ENCODE peak calls at places on chromosomes 5 and 9, in six cellular contexts. One of them, this sample, is unnamed.

GRCh38 chr5:64074533-64074932 is 91.1 kb upstream of the RNF180 start:
- DNase-seq in renal cortical epithelial cell: peak
- DNase-seq in tibial nerve: no peak
- DNase-seq in HFFc6: peak
- DNase-seq in NK-92 treated with Interleukin-12 subunit alpha and Interleukin-12 subunit beta, amount 100 ng/mL, for 24 hours: no peak
- DNase-seq in fibroblast of mammary gland: peak
- DNase-seq in this sample: no peak

GRCh38 chr9:82183181-82183860 is 194.7 kb downstream of the SPATA31D1 start:
- DNase-seq in tibial nerve: no peak
- DNase-seq in renal cortical epithelial cell: no peak
- DNase-seq in NK-92 treated with Interleukin-12 subunit alpha and Interleukin-12 subunit beta, amount 100 ng/mL, for 24 hours: no peak
- DNase-seq in HFFc6: no peak
- DNase-seq in fibroblast of mammary gland: no peak
- DNase-seq in this sample: no peak

GRCh38 chr5:54947187-54947586 is 38.2 kb downstream of the ESM1 start:
- DNase-seq in tibial nerve: no peak
- DNase-seq in NK-92 treated with Interleukin-12 subunit alpha and Interleukin-12 subunit beta, amount 100 ng/mL, for 24 hours: no peak
- DNase-seq in fibroblast of mammary gland: no peak
- DNase-seq in renal cortical epithelial cell: no peak
- DNase-seq in HFFc6: no peak
- DNase-seq in this sample: no peak

GRCh38 chr5:111948517-111948916 is 191.5 kb upstream of the NREP start:
- DNase-seq in renal cortical epithelial cell: peak
- DNase-seq in tibial nerve: no peak
- DNase-seq in HFFc6: peak
- DNase-seq in fibroblast of mammary gland: peak
- DNase-seq in NK-92 treated with Interleukin-12 subunit alpha and Interleukin-12 subunit beta, amount 100 ng/mL, for 24 hours: no peak
- DNase-seq in this sample: no peak

GRCh38 chr9:16885896-16886295 is 15.4 kb upstream of the BNC2 start:
- DNase-seq in HFFc6: no peak
- DNase-seq in fibroblast of mammary gland: no peak
- DNase-seq in tibial nerve: no peak
- DNase-seq in renal cortical epithelial cell: no peak
- DNase-seq in NK-92 treated with Interleukin-12 subunit alpha and Interleukin-12 subunit beta, amount 100 ng/mL, for 24 hours: no peak
- DNase-seq in this sample: no peak

GRCh38 chr9:89234636-89235035 is 56.0 kb upstream of the SHC3 start:
- DNase-seq in NK-92 treated with Interleukin-12 subunit alpha and Interleukin-12 subunit beta, amount 100 ng/mL, for 24 hours: no peak
- DNase-seq in tibial nerve: no peak
- DNase-seq in fibroblast of mammary gland: peak
- DNase-seq in renal cortical epithelial cell: no peak
- DNase-seq in HFFc6: no peak
- DNase-seq in this sample: no peak

GRCh38 chr5:179788193-179788854 is 5.5 kb upstream of the LTC4S start:
- DNase-seq in NK-92 treated with Interleukin-12 subunit alpha and Interleukin-12 subunit beta, amount 100 ng/mL, for 24 hours: no peak
- DNase-seq in fibroblast of mammary gland: no peak
- DNase-seq in HFFc6: no peak
- DNase-seq in renal cortical epithelial cell: no peak
- DNase-seq in tibial nerve: no peak
- DNase-seq in this sample: no peak

GRCh38 chr5:126138475-126139005 is 284.7 kb upstream of the GRAMD2B start:
- DNase-seq in tibial nerve: no peak
- DNase-seq in HFFc6: peak
- DNase-seq in renal cortical epithelial cell: peak
- DNase-seq in NK-92 treated with Interleukin-12 subunit alpha and Interleukin-12 subunit beta, amount 100 ng/mL, for 24 hours: no peak
- DNase-seq in fibroblast of mammary gland: peak
- DNase-seq in this sample: no peak

GRCh38 chr9:125126019-125126746 is 17.1 kb downstream of the SCAI start:
- DNase-seq in fibroblast of mammary gland: peak
- DNase-seq in tibial nerve: peak
- DNase-seq in renal cortical epithelial cell: peak
- DNase-seq in HFFc6: peak
- DNase-seq in NK-92 treated with Interleukin-12 subunit alpha and Interleukin-12 subunit beta, amount 100 ng/mL, for 24 hours: peak
- DNase-seq in this sample: peak

GRCh38 chr9:131668439-131669233 is 71.2 kb downstream of the RAPGEF1 start:
- DNase-seq in NK-92 treated with Interleukin-12 subunit alpha and Interleukin-12 subunit beta, amount 100 ng/mL, for 24 hours: peak
- DNase-seq in tibial nerve: no peak
- DNase-seq in renal cortical epithelial cell: peak
- DNase-seq in HFFc6: peak
- DNase-seq in fibroblast of mammary gland: peak
- DNase-seq in this sample: no peak

GRCh38 chr5:116153687-116154174 is 68.9 kb downstream of the COMMD10 start:
- DNase-seq in NK-92 treated with Interleukin-12 subunit alpha and Interleukin-12 subunit beta, amount 100 ng/mL, for 24 hours: no peak
- DNase-seq in fibroblast of mammary gland: no peak
- DNase-seq in renal cortical epithelial cell: no peak
- DNase-seq in HFFc6: no peak
- DNase-seq in tibial nerve: no peak
- DNase-seq in this sample: no peak

GRCh38 chr9:122383992-122384461 is 13.2 kb downstream of the PTGS1 start:
- DNase-seq in HFFc6: peak
- DNase-seq in fibroblast of mammary gland: peak
- DNase-seq in renal cortical epithelial cell: peak
- DNase-seq in NK-92 treated with Interleukin-12 subunit alpha and Interleukin-12 subunit beta, amount 100 ng/mL, for 24 hours: no peak
- DNase-seq in tibial nerve: no peak
- DNase-seq in this sample: peak

GRCh38 chr5:30849801-30850370 is 343.6 kb upstream of the CDH6 start:
- DNase-seq in renal cortical epithelial cell: peak
- DNase-seq in HFFc6: no peak
- DNase-seq in fibroblast of mammary gland: no peak
- DNase-seq in NK-92 treated with Interleukin-12 subunit alpha and Interleukin-12 subunit beta, amount 100 ng/mL, for 24 hours: no peak
- DNase-seq in tibial nerve: no peak
- DNase-seq in this sample: no peak

GRCh38 chr9:133509179-133510083 is 15.3 kb downstream of the MYMK start:
- DNase-seq in NK-92 treated with Interleukin-12 subunit alpha and Interleukin-12 subunit beta, amount 100 ng/mL, for 24 hours: no peak
- DNase-seq in HFFc6: no peak
- DNase-seq in renal cortical epithelial cell: peak
- DNase-seq in tibial nerve: no peak
- DNase-seq in fibroblast of mammary gland: no peak
- DNase-seq in this sample: no peak

GRCh38 chr5:40223884-40224402 is 455.8 kb upstream of the PTGER4 start:
- DNase-seq in fibroblast of mammary gland: peak
- DNase-seq in NK-92 treated with Interleukin-12 subunit alpha and Interleukin-12 subunit beta, amount 100 ng/mL, for 24 hours: no peak
- DNase-seq in tibial nerve: no peak
- DNase-seq in HFFc6: peak
- DNase-seq in renal cortical epithelial cell: peak
- DNase-seq in this sample: no peak

GRCh38 chr5:145887217-145887616 is 14.4 kb upstream of the GRXCR2 start:
- DNase-seq in HFFc6: no peak
- DNase-seq in renal cortical epithelial cell: no peak
- DNase-seq in tibial nerve: no peak
- DNase-seq in fibroblast of mammary gland: no peak
- DNase-seq in NK-92 treated with Interleukin-12 subunit alpha and Interleukin-12 subunit beta, amount 100 ng/mL, for 24 hours: no peak
- DNase-seq in this sample: no peak

GRCh38 chr9:7536310-7536939 is 263.2 kb downstream of the DMAC1 start:
- DNase-seq in fibroblast of mammary gland: peak
- DNase-seq in renal cortical epithelial cell: peak
- DNase-seq in NK-92 treated with Interleukin-12 subunit alpha and Interleukin-12 subunit beta, amount 100 ng/mL, for 24 hours: peak
- DNase-seq in tibial nerve: no peak
- DNase-seq in HFFc6: no peak
- DNase-seq in this sample: no peak

GRCh38 chr5:181051841-181052525 is 11.9 kb downstream of the BTNL9 start:
- DNase-seq in fibroblast of mammary gland: no peak
- DNase-seq in HFFc6: no peak
- DNase-seq in tibial nerve: no peak
- DNase-seq in renal cortical epithelial cell: no peak
- DNase-seq in NK-92 treated with Interleukin-12 subunit alpha and Interleukin-12 subunit beta, amount 100 ng/mL, for 24 hours: no peak
- DNase-seq in this sample: no peak

GRCh38 chr5:174329738-174330137 is 284.2 kb downstream of the NSG2 start:
- DNase-seq in fibroblast of mammary gland: peak
- DNase-seq in HFFc6: no peak
- DNase-seq in renal cortical epithelial cell: no peak
- DNase-seq in tibial nerve: no peak
- DNase-seq in NK-92 treated with Interleukin-12 subunit alpha and Interleukin-12 subunit beta, amount 100 ng/mL, for 24 hours: no peak
- DNase-seq in this sample: no peak

GRCh38 chr9:93451762-93452709 is 551 bp downstream of the FAM120A start:
- DNase-seq in tibial nerve: no peak
- DNase-seq in fibroblast of mammary gland: no peak
- DNase-seq in renal cortical epithelial cell: no peak
- DNase-seq in HFFc6: peak
- DNase-seq in NK-92 treated with Interleukin-12 subunit alpha and Interleukin-12 subunit beta, amount 100 ng/mL, for 24 hours: peak
- DNase-seq in this sample: peak

GRCh38 chr9:89471390-89471789 is 26.5 kb downstream of the SEMA4D start:
- DNase-seq in renal cortical epithelial cell: no peak
- DNase-seq in fibroblast of mammary gland: no peak
- DNase-seq in tibial nerve: no peak
- DNase-seq in NK-92 treated with Interleukin-12 subunit alpha and Interleukin-12 subunit beta, amount 100 ng/mL, for 24 hours: no peak
- DNase-seq in HFFc6: no peak
- DNase-seq in this sample: no peak

GRCh38 chr5:88925692-88926490 is 42.9 kb upstream of the MEF2C start:
- DNase-seq in tibial nerve: no peak
- DNase-seq in NK-92 treated with Interleukin-12 subunit alpha and Interleukin-12 subunit beta, amount 100 ng/mL, for 24 hours: no peak
- DNase-seq in fibroblast of mammary gland: peak
- DNase-seq in renal cortical epithelial cell: peak
- DNase-seq in HFFc6: peak
- DNase-seq in this sample: no peak

GRCh38 chr5:180441577-180441976 is 52.6 kb upstream of the CNOT6 start:
- DNase-seq in fibroblast of mammary gland: peak
- DNase-seq in tibial nerve: no peak
- DNase-seq in renal cortical epithelial cell: peak
- DNase-seq in HFFc6: no peak
- DNase-seq in NK-92 treated with Interleukin-12 subunit alpha and Interleukin-12 subunit beta, amount 100 ng/mL, for 24 hours: no peak
- DNase-seq in this sample: no peak

GRCh38 chr5:154309361-154309725 is 118.8 kb downstream of the GALNT10 start:
- DNase-seq in renal cortical epithelial cell: peak
- DNase-seq in tibial nerve: no peak
- DNase-seq in fibroblast of mammary gland: peak
- DNase-seq in HFFc6: peak
- DNase-seq in NK-92 treated with Interleukin-12 subunit alpha and Interleukin-12 subunit beta, amount 100 ng/mL, for 24 hours: no peak
- DNase-seq in this sample: no peak

GRCh38 chr9:92406506-92406905 is 2.1 kb upstream of the OGN start:
- DNase-seq in renal cortical epithelial cell: no peak
- DNase-seq in HFFc6: no peak
- DNase-seq in fibroblast of mammary gland: no peak
- DNase-seq in tibial nerve: no peak
- DNase-seq in NK-92 treated with Interleukin-12 subunit alpha and Interleukin-12 subunit beta, amount 100 ng/mL, for 24 hours: no peak
- DNase-seq in this sample: peak

GRCh38 chr9:94127806-94128205 is 43.5 kb downstream of the PTPDC1 start:
- DNase-seq in tibial nerve: no peak
- DNase-seq in NK-92 treated with Interleukin-12 subunit alpha and Interleukin-12 subunit beta, amount 100 ng/mL, for 24 hours: no peak
- DNase-seq in fibroblast of mammary gland: no peak
- DNase-seq in HFFc6: no peak
- DNase-seq in renal cortical epithelial cell: no peak
- DNase-seq in this sample: no peak

GRCh38 chr9:127783111-127783621 is 2.7 kb upstream of the CDK9 start:
- DNase-seq in fibroblast of mammary gland: no peak
- DNase-seq in NK-92 treated with Interleukin-12 subunit alpha and Interleukin-12 subunit beta, amount 100 ng/mL, for 24 hours: peak
- DNase-seq in tibial nerve: no peak
- DNase-seq in renal cortical epithelial cell: no peak
- DNase-seq in HFFc6: no peak
- DNase-seq in this sample: no peak

GRCh38 chr5:142323480-142324376 is 1.1 kb downstream of the SPRY4 start:
- DNase-seq in tibial nerve: no peak
- DNase-seq in fibroblast of mammary gland: no peak
- DNase-seq in NK-92 treated with Interleukin-12 subunit alpha and Interleukin-12 subunit beta, amount 100 ng/mL, for 24 hours: no peak
- DNase-seq in HFFc6: peak
- DNase-seq in renal cortical epithelial cell: no peak
- DNase-seq in this sample: no peak